ENCODE peak calls at places on chromosome 22, in six cellular contexts. One of them, this sample, is unnamed.

GRCh38 chr22:50656122-50657070 is 16.2 kb upstream of the SHANK3 start:
- DNase-seq in esophagus muscularis mucosa: no peak
- DNase-seq in HTR-8/SVneo: peak
- DNase-seq in mucosa of gallbladder: no peak
- DNase-seq in putamen: no peak
- DNase-seq in AG04450: no peak
- DNase-seq in this sample: no peak

GRCh38 chr22:17562906-17563870 is at the start of gene SLC25A18:
- DNase-seq in esophagus muscularis mucosa: no peak
- DNase-seq in HTR-8/SVneo: no peak
- DNase-seq in mucosa of gallbladder: peak
- DNase-seq in putamen: peak
- DNase-seq in AG04450: no peak
- DNase-seq in this sample: no peak

GRCh38 chr22:49849161-49850020 is 4.3 kb upstream of the ZBED4 start:
- DNase-seq in esophagus muscularis mucosa: no peak
- DNase-seq in HTR-8/SVneo: no peak
- DNase-seq in mucosa of gallbladder: no peak
- DNase-seq in putamen: no peak
- DNase-seq in AG04450: no peak
- DNase-seq in this sample: no peak

GRCh38 chr22:22702874-22703570 is 58.6 kb downstream of the GGTLC2 start:
- DNase-seq in esophagus muscularis mucosa: no peak
- DNase-seq in HTR-8/SVneo: no peak
- DNase-seq in mucosa of gallbladder: no peak
- DNase-seq in putamen: no peak
- DNase-seq in AG04450: no peak
- DNase-seq in this sample: no peak

GRCh38 chr22:26579331-26579886 is 10.5 kb downstream of the TPST2 start:
- DNase-seq in esophagus muscularis mucosa: no peak
- DNase-seq in HTR-8/SVneo: no peak
- DNase-seq in mucosa of gallbladder: no peak
- DNase-seq in putamen: no peak
- DNase-seq in AG04450: no peak
- DNase-seq in this sample: peak

GRCh38 chr22:36077261-36077660 is 48.6 kb upstream of the RBFOX2 start:
- DNase-seq in esophagus muscularis mucosa: no peak
- DNase-seq in HTR-8/SVneo: no peak
- DNase-seq in mucosa of gallbladder: no peak
- DNase-seq in putamen: no peak
- DNase-seq in AG04450: no peak
- DNase-seq in this sample: no peak

GRCh38 chr22:50276143-50276542 is 6.0 kb upstream of the MAPK11 start:
- DNase-seq in esophagus muscularis mucosa: no peak
- DNase-seq in HTR-8/SVneo: no peak
- DNase-seq in mucosa of gallbladder: peak
- DNase-seq in putamen: peak
- DNase-seq in AG04450: no peak
- DNase-seq in this sample: no peak

GRCh38 chr22:44683237-44683636 is 18.8 kb upstream of the PRR5 start:
- DNase-seq in esophagus muscularis mucosa: no peak
- DNase-seq in HTR-8/SVneo: no peak
- DNase-seq in mucosa of gallbladder: no peak
- DNase-seq in putamen: no peak
- DNase-seq in AG04450: no peak
- DNase-seq in this sample: no peak

GRCh38 chr22:39244073-39244495 is 698 bp downstream of the PDGFB start:
- DNase-seq in esophagus muscularis mucosa: no peak
- DNase-seq in HTR-8/SVneo: no peak
- DNase-seq in mucosa of gallbladder: no peak
- DNase-seq in putamen: no peak
- DNase-seq in AG04450: no peak
- DNase-seq in this sample: no peak

GRCh38 chr22:41092847-41093371 is 517 bp downstream of the EP300 start:
- DNase-seq in esophagus muscularis mucosa: no peak
- DNase-seq in HTR-8/SVneo: no peak
- DNase-seq in mucosa of gallbladder: no peak
- DNase-seq in putamen: peak
- DNase-seq in AG04450: no peak
- DNase-seq in this sample: no peak

GRCh38 chr22:47858773-47859306 is 1096.4 kb downstream of the TBC1D22A start:
- DNase-seq in esophagus muscularis mucosa: no peak
- DNase-seq in HTR-8/SVneo: no peak
- DNase-seq in mucosa of gallbladder: no peak
- DNase-seq in putamen: no peak
- DNase-seq in AG04450: no peak
- DNase-seq in this sample: no peak

GRCh38 chr22:37842015-37842793 is 1.9 kb downstream of the ANKRD54 start:
- DNase-seq in esophagus muscularis mucosa: no peak
- DNase-seq in HTR-8/SVneo: no peak
- DNase-seq in mucosa of gallbladder: peak
- DNase-seq in putamen: no peak
- DNase-seq in AG04450: no peak
- DNase-seq in this sample: no peak

GRCh38 chr22:39219071-39220050 is 25.4 kb downstream of the PDGFB start:
- DNase-seq in esophagus muscularis mucosa: no peak
- DNase-seq in HTR-8/SVneo: no peak
- DNase-seq in mucosa of gallbladder: no peak
- DNase-seq in putamen: no peak
- DNase-seq in AG04450: no peak
- DNase-seq in this sample: no peak

GRCh38 chr22:45597460-45598192 is 74.0 kb upstream of the ATXN10 start:
- DNase-seq in esophagus muscularis mucosa: no peak
- DNase-seq in HTR-8/SVneo: no peak
- DNase-seq in mucosa of gallbladder: no peak
- DNase-seq in putamen: no peak
- DNase-seq in AG04450: no peak
- DNase-seq in this sample: no peak

GRCh38 chr22:46293591-46294260 is 2.9 kb upstream of the GTSE1 start:
- DNase-seq in esophagus muscularis mucosa: no peak
- DNase-seq in HTR-8/SVneo: no peak
- DNase-seq in mucosa of gallbladder: peak
- DNase-seq in putamen: peak
- DNase-seq in AG04450: no peak
- DNase-seq in this sample: no peak

GRCh38 chr22:43399338-43399979 is 12.4 kb upstream of the MPPED1 start:
- DNase-seq in esophagus muscularis mucosa: no peak
- DNase-seq in HTR-8/SVneo: no peak
- DNase-seq in mucosa of gallbladder: no peak
- DNase-seq in putamen: no peak
- DNase-seq in AG04450: no peak
- DNase-seq in this sample: no peak

GRCh38 chr22:22030493-22031182 is 48.1 kb upstream of the TOP3B start:
- DNase-seq in esophagus muscularis mucosa: peak
- DNase-seq in HTR-8/SVneo: no peak
- DNase-seq in mucosa of gallbladder: no peak
- DNase-seq in putamen: no peak
- DNase-seq in AG04450: no peak
- DNase-seq in this sample: no peak

GRCh38 chr22:17921871-17922821 is 102.2 kb downstream of the MICAL3 start:
- DNase-seq in esophagus muscularis mucosa: no peak
- DNase-seq in HTR-8/SVneo: no peak
- DNase-seq in mucosa of gallbladder: no peak
- DNase-seq in putamen: peak
- DNase-seq in AG04450: no peak
- DNase-seq in this sample: no peak

GRCh38 chr22:50627914-50628542 is at the start of gene ARSA:
- DNase-seq in esophagus muscularis mucosa: no peak
- DNase-seq in HTR-8/SVneo: peak
- DNase-seq in mucosa of gallbladder: peak
- DNase-seq in putamen: peak
- DNase-seq in AG04450: peak
- DNase-seq in this sample: peak

GRCh38 chr22:33405194-33405593 is 347.0 kb upstream of the SYN3 start:
- DNase-seq in esophagus muscularis mucosa: no peak
- DNase-seq in HTR-8/SVneo: no peak
- DNase-seq in mucosa of gallbladder: no peak
- DNase-seq in putamen: no peak
- DNase-seq in AG04450: no peak
- DNase-seq in this sample: no peak